ENCODE peak calls at places on chromosomes 1 and 21, in four cellular contexts. T, J, R and Z are unnamed samples.

GRCh38 chr21:45011911-45012660 is 62.3 kb upstream of the ADARB1 start:
- DNase-seq in T (no peak), J (peak), R (peak), Z (peak)

GRCh38 chr1:177229781-177230180 is 59.0 kb downstream of the BRINP2 start:
- DNase-seq in T (no peak), J (no peak), R (no peak), Z (no peak)

GRCh38 chr1:225999912-226000337 is 782 bp upstream of the SDE2 start:
- DNase-seq in T (peak), J (no peak), R (no peak), Z (no peak)

GRCh38 chr1:109751531-109752260 is 10.9 kb upstream of the GSTM3 start:
- DNase-seq in T (no peak), J (no peak), R (no peak), Z (no peak)

GRCh38 chr1:53688703-53689102 is 50.3 kb downstream of the GLIS1 start:
- DNase-seq in T (no peak), J (no peak), R (no peak), Z (no peak)

GRCh38 chr21:10640446-10640845 is 119.1 kb downstream of the TPTE start:
- DNase-seq in T (no peak), J (no peak), R (no peak), Z (no peak)

GRCh38 chr1:168172250-168172915 is 6.4 kb upstream of the TIPRL start:
- DNase-seq in T (no peak), J (no peak), R (no peak), Z (no peak)

GRCh38 chr21:42271065-42271464 is 44.1 kb downstream of the TFF3 start:
- DNase-seq in T (no peak), J (no peak), R (no peak), Z (no peak)

GRCh38 chr1:229848762-229849677 is 218.0 kb upstream of the GALNT2 start:
- DNase-seq in T (peak), J (no peak), R (no peak), Z (no peak)

GRCh38 chr1:97869441-97869840 is 51.4 kb downstream of the DPYD start:
- DNase-seq in T (no peak), J (no peak), R (no peak), Z (no peak)

GRCh38 chr1:119958223-119958622 is 61.9 kb upstream of the ADAM30 start:
- DNase-seq in T (no peak), J (no peak), R (no peak), Z (no peak)

GRCh38 chr1:229620876-229621275 is 5.0 kb downstream of the TAF5L start:
- DNase-seq in T (peak), J (no peak), R (no peak), Z (peak)

GRCh38 chr1:31763671-31764306 is 351 bp downstream of the ADGRB2 start:
- DNase-seq in T (no peak), J (no peak), R (no peak), Z (no peak)

GRCh38 chr1:161487483-161487827 is 17.8 kb upstream of the FCGR2A start:
- DNase-seq in T (peak), J (no peak), R (peak), Z (peak)

GRCh38 chr1:54417123-54417522 is 10.9 kb upstream of the SSBP3 start:
- DNase-seq in T (no peak), J (no peak), R (no peak), Z (no peak)

GRCh38 chr1:157483635-157484034 is 68.7 kb downstream of the FCRL5 start:
- DNase-seq in T (no peak), J (no peak), R (no peak), Z (no peak)

GRCh38 chr1:76577818-76578185 is 289.5 kb upstream of the ST6GALNAC5 start:
- DNase-seq in T (no peak), J (no peak), R (no peak), Z (no peak)

GRCh38 chr1:212423879-212424278 is 8.8 kb upstream of the NENF start:
- DNase-seq in T (no peak), J (no peak), R (no peak), Z (no peak)

GRCh38 chr1:178282949-178283367 is 189.1 kb downstream of the RASAL2 start:
- DNase-seq in T (no peak), J (no peak), R (no peak), Z (no peak)

GRCh38 chr1:245621589-245621988 is 466.8 kb downstream of the KIF26B start:
- DNase-seq in T (no peak), J (no peak), R (no peak), Z (no peak)

GRCh38 chr21:33492571-33492970 is 1.1 kb upstream of the DNAJC28 start:
- DNase-seq in T (peak), J (no peak), R (no peak), Z (no peak)

GRCh38 chr1:52836035-52836434 is 6.5 kb upstream of the ZYG11A start:
- DNase-seq in T (no peak), J (no peak), R (no peak), Z (no peak)

GRCh38 chr21:44773291-44773932 is 28.2 kb downstream of the UBE2G2 start:
- DNase-seq in T (no peak), J (no peak), R (no peak), Z (no peak)

GRCh38 chr1:231463541-231463940 is 41.5 kb upstream of the EGLN1 start:
- DNase-seq in T (peak), J (no peak), R (no peak), Z (no peak)

GRCh38 chr1:183870351-183871077 is 65.6 kb downstream of the RGL1 start:
- DNase-seq in T (peak), J (peak), R (peak), Z (peak)

GRCh38 chr21:18764720-18765119 is 361.1 kb upstream of the TMPRSS15 start:
- DNase-seq in T (no peak), J (no peak), R (no peak), Z (no peak)

GRCh38 chr1:212118167-212118871 is 82.8 kb downstream of the DTL start:
- DNase-seq in T (peak), J (no peak), R (no peak), Z (no peak)

GRCh38 chr1:207282049-207282448 is 39.4 kb upstream of the CD55 start:
- DNase-seq in T (no peak), J (no peak), R (no peak), Z (no peak)

GRCh38 chr1:36804669-36805314 is 229.5 kb downstream of the GRIK3 start:
- DNase-seq in T (no peak), J (no peak), R (no peak), Z (no peak)

GRCh38 chr1:229027622-229028182 is 243.2 kb upstream of the RAB4A start:
- DNase-seq in T (peak), J (no peak), R (peak), Z (peak)

GRCh38 chr1:6396998-6397397 is 3.4 kb upstream of the ACOT7 start:
- DNase-seq in T (no peak), J (peak), R (no peak), Z (no peak)

GRCh38 chr1:13701274-13701650 is 1.3 kb downstream of the PRDM2 start:
- DNase-seq in T (no peak), J (no peak), R (no peak), Z (no peak)

GRCh38 chr1:184163674-184164470 is 112.3 kb downstream of the TSEN15 start:
- DNase-seq in T (peak), J (no peak), R (no peak), Z (no peak)

GRCh38 chr1:37868466-37868865 is 9.1 kb upstream of the MTF1 start:
- DNase-seq in T (no peak), J (no peak), R (no peak), Z (no peak)

GRCh38 chr1:113931456-113931855 is 2.3 kb downstream of the HIPK1 start:
- DNase-seq in T (no peak), J (no peak), R (no peak), Z (no peak)

DNA sequence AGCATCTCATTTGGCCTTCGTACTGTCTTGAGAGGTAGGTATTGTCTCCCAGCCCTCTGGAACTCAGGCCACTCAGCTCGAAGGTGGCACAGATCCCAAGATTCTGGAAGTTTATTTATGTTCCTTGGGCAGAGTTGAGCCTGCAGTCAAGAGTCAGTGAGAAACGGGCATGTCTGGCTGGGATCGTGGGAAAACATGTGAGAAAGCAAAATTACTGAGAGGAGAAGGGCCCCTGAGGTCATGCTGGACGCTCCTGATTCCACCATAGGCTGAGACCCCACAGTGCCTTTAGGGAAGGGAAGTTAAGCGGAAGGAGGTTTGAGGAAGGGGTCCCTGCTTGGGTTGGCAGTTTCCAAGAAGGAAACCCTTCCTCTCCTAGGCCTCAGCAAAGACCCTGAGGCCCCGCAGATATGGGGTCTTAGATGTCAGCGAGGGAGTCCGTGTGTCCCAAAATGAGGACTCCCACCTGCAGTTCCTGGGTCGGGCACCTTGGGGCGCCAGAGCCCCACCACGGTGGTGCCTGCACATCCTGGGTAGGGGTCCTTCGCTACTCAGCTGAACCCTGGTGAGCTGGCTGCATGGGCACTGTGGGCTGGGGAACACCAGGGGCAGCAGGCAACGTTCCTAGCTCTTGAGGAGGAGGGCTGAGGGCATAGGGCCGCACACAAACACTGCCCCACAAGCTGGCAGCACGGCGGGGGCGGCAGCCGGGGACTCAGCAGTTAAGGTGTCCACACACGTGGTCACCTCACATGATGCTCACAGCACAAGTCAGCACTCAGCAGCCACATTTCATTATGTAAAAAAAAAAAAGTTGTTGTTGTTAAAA is 12.3 kb upstream of the SEMA4A start:
- DNase-seq in T (no peak), J (no peak), R (no peak), Z (no peak)
- TF ChIP-seq POLR2A in T (no peak), J (no peak), R (no peak), Z (no peak)

GRCh38 chr1:28582248-28582615 is 9.8 kb upstream of the RAB42 start:
- DNase-seq in T (no peak), J (no peak), R (no peak), Z (no peak)

GRCh38 chr1:28578696-28579218 is 13.3 kb upstream of the RAB42 start:
- DNase-seq in T (no peak), J (no peak), R (no peak), Z (no peak)

GRCh38 chr1:28580706-28581530 is 11.1 kb upstream of the RAB42 start:
- DNase-seq in T (peak), J (no peak), R (no peak), Z (no peak)

GRCh38 chr1:28579374-28579773 is 12.7 kb upstream of the RAB42 start:
- DNase-seq in T (no peak), J (no peak), R (no peak), Z (no peak)

GRCh38 chr1:28581531-28582247 is 10.4 kb upstream of the RAB42 start:
- DNase-seq in T (peak), J (peak), R (peak), Z (peak)
- TF ChIP-seq POLR2A in T (peak), J (peak), R (peak), Z (peak)

GRCh38 chr1:8004113-8004802 is 21.9 kb downstream of the ERRFI1 start:
- DNase-seq in T (no peak), J (no peak), R (no peak), Z (peak)

GRCh38 chr1:8002329-8003320 is 23.5 kb downstream of the ERRFI1 start:
- DNase-seq in T (no peak), J (no peak), R (no peak), Z (no peak)

GRCh38 chr1:8003431-8004112 is 22.5 kb downstream of the ERRFI1 start:
- DNase-seq in T (no peak), J (no peak), R (no peak), Z (no peak)

GRCh38 chr1:8006037-8006963 is 19.8 kb downstream of the ERRFI1 start:
- DNase-seq in T (no peak), J (no peak), R (no peak), Z (no peak)

DNA sequence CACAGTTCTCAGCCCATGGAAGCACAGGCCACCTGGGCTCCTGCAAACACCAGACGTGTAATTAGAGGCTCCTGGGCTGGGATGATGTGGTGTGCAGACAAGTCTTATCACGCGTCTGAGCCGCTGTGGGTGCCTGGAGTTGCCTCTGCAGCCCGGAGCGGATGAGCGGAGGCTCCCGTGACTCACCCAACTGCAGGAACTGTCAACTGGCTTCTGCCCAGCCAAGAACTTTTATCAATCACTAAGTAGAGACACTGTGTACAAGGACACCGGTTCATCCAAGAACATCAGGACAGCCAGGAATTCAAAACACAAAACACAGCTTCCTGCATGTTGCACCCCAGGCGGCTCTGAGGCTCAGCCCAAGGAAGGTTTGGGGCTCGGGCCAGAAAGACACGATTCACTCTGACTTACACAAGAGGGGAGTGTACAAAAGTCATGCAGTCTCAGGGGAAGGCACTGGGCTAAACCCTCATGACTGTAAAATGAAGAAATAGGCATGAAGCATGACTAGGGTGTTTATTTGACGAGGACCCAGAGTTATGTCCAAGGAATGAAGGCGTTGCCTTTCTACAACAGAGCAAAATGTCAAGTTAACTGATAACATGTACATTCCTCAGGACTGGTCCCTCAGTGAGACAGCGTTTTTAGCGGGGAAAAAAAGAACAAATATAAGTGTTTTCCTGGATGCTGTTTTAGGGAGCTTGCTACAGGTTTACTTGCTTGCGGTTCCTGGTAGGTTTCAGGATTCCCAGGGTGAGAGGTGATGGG is 21.1 kb downstream of the ERRFI1 start:
- DNase-seq in T (peak), J (peak), R (peak), Z (peak)
- TF ChIP-seq POLR2A in T (no peak), J (no peak), R (no peak), Z (no peak)

DNA sequence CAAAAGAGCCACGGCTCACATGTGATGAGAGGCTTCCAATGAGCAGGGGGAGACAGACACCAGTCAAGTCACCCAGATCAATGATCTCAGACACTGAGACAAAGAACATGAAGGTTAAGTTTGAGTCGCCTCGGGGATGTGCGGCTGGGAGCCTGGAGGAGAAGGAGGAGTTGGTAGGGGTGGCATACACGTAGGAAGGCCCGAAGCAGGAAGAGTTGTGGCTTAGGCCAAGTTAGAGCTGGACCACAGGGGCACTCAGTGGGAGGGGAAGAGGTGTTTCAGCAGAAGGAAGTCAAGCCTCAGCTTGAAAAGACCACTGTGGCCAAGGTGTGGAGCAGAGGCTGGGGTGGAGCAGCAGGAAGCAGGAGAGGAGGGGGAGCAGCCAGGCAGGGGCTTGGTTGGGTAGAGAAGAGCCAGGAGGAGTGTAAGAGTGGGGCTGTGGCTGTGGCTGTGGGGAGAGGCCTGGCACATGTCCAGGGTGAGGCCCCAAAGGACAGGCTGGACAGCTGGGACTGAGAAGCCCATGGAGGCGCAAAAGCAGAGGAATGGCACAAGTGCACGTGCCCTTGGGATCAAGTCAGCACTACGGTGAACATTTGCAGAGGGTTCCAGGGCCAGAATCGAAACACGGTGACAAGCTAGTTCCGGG is 27.6 kb downstream of the CTNNBIP1 start:
- DNase-seq in T (no peak), J (peak), R (no peak), Z (no peak)
- TF ChIP-seq POLR2A in T (no peak), J (no peak), R (no peak), Z (no peak)

GRCh38 chr1:153773004-153773921 is 1.9 kb upstream of the SLC27A3 start:
- DNase-seq in T (peak), J (no peak), R (no peak), Z (no peak)
- TF ChIP-seq POLR2A in T (no peak), J (no peak), R (no peak), Z (no peak)